ENCODE peak calls at places on chromosomes 6 and 20, in nine cellular contexts. Q is A549; K is neuronal stem cell; W is GM23248; I is Peyer's patch; H is CD4-positive, alpha-beta memory T cell; C is naive thymus-derived CD4-positive, alpha-beta T cell; N is brain microvascular endothelial cell; E is heart left ventricle. U is an unnamed sample.

GRCh38 chr20:36491901-36492617 is 49.3 kb upstream of the MYL9 start:
- DNase-seq in N (no peak), H (peak), E (no peak), C (peak), Q (no peak), I (peak), K (no peak), W (peak), U (no peak)

GRCh38 chr6:3372912-3373554 is 83.8 kb downstream of the SLC22A23 start:
- DNase-seq in I (no peak), H (no peak), N (no peak), E (no peak), K (no peak), W (no peak), Q (no peak), C (no peak), U (no peak)

GRCh38 chr6:158160932-158161539 is 7.0 kb downstream of the SERAC1 start:
- DNase-seq in N (peak), H (no peak), I (no peak), W (peak), K (no peak), C (no peak), E (no peak), Q (no peak), U (no peak)

GRCh38 chr20:17854307-17854903 is 114.2 kb downstream of the SNX5 start:
- DNase-seq in H (no peak), I (no peak), W (peak), K (no peak), E (peak), Q (peak), N (peak), C (no peak), U (no peak)

GRCh38 chr6:145893586-145893985 is 70.6 kb downstream of the SHPRH start:
- DNase-seq in K (no peak), I (no peak), H (no peak), Q (no peak), N (no peak), E (no peak), W (no peak), C (no peak), U (no peak)

GRCh38 chr6:132147530-132148011 is 196.4 kb upstream of the CCN2 start:
- DNase-seq in W (peak), N (peak), E (peak), H (no peak), C (no peak), Q (no peak), I (no peak), K (no peak), U (no peak)

GRCh38 chr6:4336778-4337442 is 201.5 kb upstream of the ECI2 start:
- DNase-seq in E (no peak), N (no peak), H (no peak), I (no peak), C (no peak), K (no peak), Q (no peak), W (no peak), U (no peak)

GRCh38 chr6:151100326-151100725 is 139.4 kb upstream of the AKAP12 start:
- DNase-seq in K (no peak), Q (no peak), N (no peak), H (no peak), I (no peak), C (no peak), W (no peak), E (no peak), U (no peak)

GRCh38 chr6:26187981-26188635 is 100.9 kb downstream of the HFE start:
- DNase-seq in N (no peak), Q (no peak), W (peak), H (no peak), C (peak), K (no peak), E (no peak), I (no peak), U (no peak)

DNA sequence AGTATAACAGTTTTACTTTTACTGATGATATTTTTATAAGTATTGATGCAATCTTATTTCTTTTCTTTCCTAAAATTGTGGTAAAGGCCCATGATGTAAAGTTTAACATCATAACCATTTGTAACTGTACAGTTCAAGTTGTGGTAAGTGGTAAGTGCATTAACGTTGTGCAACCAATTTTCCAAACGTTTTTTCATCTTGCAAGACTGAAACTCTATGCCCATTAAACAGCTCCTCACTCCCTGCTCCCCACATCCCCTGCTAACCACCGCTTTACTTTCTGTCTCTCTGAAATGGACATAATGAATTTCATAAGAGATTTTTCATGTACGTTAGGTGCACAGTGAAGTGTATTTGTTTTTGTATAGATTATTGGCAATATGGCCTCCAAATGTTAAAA is 106.0 kb downstream of the PACRG start:
- DNase-seq in K (no peak), W (no peak), I (no peak), H (no peak), Q (no peak), C (no peak), N (no peak), E (no peak), U (no peak)
- H3K27ac ChIP-seq in K (no peak), W (no peak), I (no peak), H (no peak), Q (no peak), C (no peak), N (no peak), E (no peak), U (no peak)

GRCh38 chr20:62924567-62925419 is 1.5 kb downstream of the DIDO1 start:
- DNase-seq in H (no peak), E (no peak), N (peak), K (no peak), Q (no peak), W (peak), C (no peak), I (no peak), U (no peak)

GRCh38 chr20:62926229-62927127 is at the start of gene DIDO1:
- DNase-seq in C (peak), K (peak), I (peak), W (peak), H (peak), Q (peak), E (peak), N (peak), U (peak)

GRCh38 chr20:62923669-62924566 is 2.4 kb downstream of the DIDO1 start:
- DNase-seq in K (no peak), W (peak), E (no peak), N (no peak), I (no peak), C (no peak), H (no peak), Q (no peak), U (no peak)

GRCh38 chr20:62927128-62927705 is 912 bp upstream of the DIDO1 start:
- DNase-seq in C (no peak), K (no peak), Q (no peak), N (no peak), E (no peak), W (no peak), I (no peak), H (no peak), U (no peak)

DNA sequence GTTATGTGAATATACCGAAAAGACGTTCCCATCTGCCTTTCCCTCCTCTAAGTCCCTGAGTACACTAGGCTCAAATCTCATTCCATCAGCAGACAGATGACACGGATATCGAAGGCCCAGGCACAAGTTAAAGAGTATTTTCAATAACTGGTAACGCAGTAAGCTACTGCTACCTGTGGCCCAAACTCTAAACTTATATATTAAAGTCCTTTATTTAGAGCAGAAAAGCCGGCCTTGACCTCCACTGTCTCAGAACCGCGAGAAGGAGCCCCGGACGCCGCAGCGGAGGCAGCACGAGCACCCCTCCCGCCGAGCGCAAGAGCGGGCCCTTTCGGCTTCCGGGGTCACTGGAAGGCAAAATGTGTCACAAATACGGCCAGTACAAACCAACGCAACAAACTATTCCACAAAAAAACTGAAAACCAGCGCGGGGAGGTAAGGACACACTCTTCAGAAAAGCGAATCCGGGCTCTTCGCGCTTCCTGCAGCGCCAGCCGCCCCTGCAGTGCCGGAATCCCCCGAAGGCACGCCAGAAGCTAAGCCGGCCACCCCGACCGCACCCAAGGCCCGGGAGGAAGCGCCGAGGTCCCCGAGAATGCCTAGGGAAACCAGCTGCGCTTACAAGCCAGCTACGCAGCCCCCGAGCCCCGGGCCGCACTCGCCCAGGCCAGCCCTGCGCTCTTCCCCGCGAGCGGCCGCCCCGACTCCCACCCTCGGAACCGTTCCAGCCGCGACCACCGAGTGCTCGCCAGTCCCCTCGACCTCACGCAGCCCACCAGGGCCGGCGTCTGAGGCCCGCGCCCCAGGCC is 681 bp downstream of the DIDO1 start:
- DNase-seq in Q (no peak), W (peak), E (no peak), K (no peak), C (peak), N (no peak), I (peak), H (peak), U (no peak)
- H3K27ac ChIP-seq in Q (peak), W (peak), E (peak), K (peak), C (peak), N (peak), I (peak), H (peak), U (peak)

GRCh38 chr6:37142047-37142614 is 27.8 kb upstream of the PIM1 start:
- DNase-seq in N (no peak), K (no peak), I (no peak), Q (no peak), H (no peak), E (no peak), C (no peak), W (peak), U (no peak)
- H3K27ac ChIP-seq in N (peak), K (peak), I (peak), Q (peak), H (no peak), E (no peak), C (no peak), W (no peak), U (no peak)

GRCh38 chr20:20815711-20816455 is 103.4 kb upstream of the RALGAPA2 start:
- DNase-seq in I (no peak), Q (no peak), E (no peak), H (no peak), N (no peak), C (no peak), K (no peak), W (no peak), U (no peak)
- H3K27ac ChIP-seq in I (no peak), Q (no peak), E (no peak), H (no peak), N (no peak), C (no peak), K (no peak), W (no peak), U (no peak)

GRCh38 chr6:42788671-42789070 is 6.8 kb downstream of the BICRAL start:
- DNase-seq in C (no peak), W (no peak), I (no peak), Q (no peak), H (no peak), E (no peak), N (no peak), K (no peak), U (no peak)

GRCh38 chr6:42790549-42791181 is 8.8 kb downstream of the BICRAL start:
- DNase-seq in Q (no peak), E (no peak), I (no peak), C (no peak), W (no peak), H (no peak), N (no peak), K (no peak), U (no peak)

GRCh38 chr6:42796171-42796570 is 14.3 kb downstream of the BICRAL start:
- DNase-seq in E (no peak), K (no peak), W (no peak), N (no peak), H (no peak), C (no peak), I (no peak), Q (no peak), U (no peak)

GRCh38 chr6:42795651-42796050 is 13.8 kb downstream of the BICRAL start:
- DNase-seq in W (no peak), I (no peak), H (no peak), N (no peak), Q (no peak), E (no peak), K (no peak), C (no peak), U (no peak)

DNA sequence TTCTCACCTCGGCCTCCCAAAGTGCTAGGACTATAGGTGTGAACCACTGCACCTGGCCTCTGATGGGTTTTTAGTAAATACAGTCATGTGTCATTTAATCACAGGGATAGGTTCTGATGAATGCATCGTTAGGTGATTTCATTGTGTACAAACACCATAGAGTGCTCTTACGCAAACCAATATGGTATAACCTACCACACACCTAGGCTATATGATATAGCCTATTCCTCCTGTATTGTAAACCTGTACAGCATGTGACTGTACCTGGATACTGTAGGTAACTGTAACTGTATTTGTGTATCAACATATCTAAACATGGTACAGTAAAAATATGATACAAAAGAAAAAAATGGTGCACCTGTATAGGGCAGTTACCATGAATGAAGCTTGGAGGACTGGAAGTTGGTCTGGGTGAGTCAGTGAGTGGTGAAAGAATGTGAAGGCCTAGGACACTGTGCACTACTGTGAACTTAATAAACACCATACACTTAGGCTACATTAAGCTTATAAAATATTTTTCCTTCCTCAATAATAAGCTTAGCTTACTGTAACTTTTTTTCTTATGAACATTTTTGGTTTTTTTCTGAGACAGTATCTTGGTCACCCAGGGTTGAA is 10.0 kb downstream of the BICRAL start:
- DNase-seq in Q (no peak), K (no peak), E (no peak), W (peak), N (no peak), H (no peak), I (no peak), C (no peak), U (no peak)
- H3K27ac ChIP-seq in Q (no peak), K (no peak), E (no peak), W (no peak), N (no peak), H (no peak), I (no peak), C (peak), U (no peak)

GRCh38 chr20:56588996-56589395 is 40.1 kb upstream of the TFAP2C start:
- DNase-seq in W (no peak), N (no peak), C (no peak), H (no peak), K (no peak), Q (no peak), I (no peak), E (no peak), U (no peak)
- H3K27ac ChIP-seq in W (no peak), N (no peak), C (no peak), H (no peak), K (no peak), Q (no peak), I (no peak), E (no peak), U (no peak)